ENCODE peak calls at places on chromosome 17, in nine cellular contexts. E is fibroblast of lung, Y is endodermal cell, Q is MM.1S, M is neural progenitor cell, K is PC-3, O is endothelial cell of umbilical vein, U is mammary epithelial cell, L is HCT116. X is an unnamed sample. For H3K9me3, the result is how much of the 10 kb centered on the place peaks cover.

GRCh38 chr17:8060274-8060673 is 21.4 kb downstream of the ALOX15B start:
- DNase-seq in U (peak), M (peak), E (peak), Q (peak), L (peak), K (peak), O (peak), Y (peak), X (peak)

GRCh38 chr17:65278050-65278819 is 141.1 kb downstream of the RGS9 start:
- DNase-seq in Q (no peak), L (peak), E (peak), U (peak), O (peak), M (peak), K (peak), Y (peak), X (peak)

GRCh38 chr17:29004081-29004692 is 1.6 kb downstream of the SEZ6 start:
- DNase-seq in Y (peak), L (no peak), O (no peak), E (peak), K (no peak), Q (no peak), M (peak), U (peak), X (peak)

GRCh38 chr17:71764507-71764906 is 356.3 kb upstream of the SOX9 start:
- DNase-seq in Y (peak), K (peak), E (peak), O (no peak), U (no peak), M (peak), L (peak), Q (no peak), X (no peak)

GRCh38 chr17:20191066-20191465 is 181.9 kb downstream of the SPECC1 start:
- DNase-seq in K (peak), U (peak), Y (no peak), M (no peak), Q (no peak), E (peak), L (no peak), O (no peak), X (peak)

GRCh38 chr17:36089888-36090836 is at the start of gene CCL3:
- DNase-seq in Q (peak), Y (no peak), L (no peak), K (peak), M (no peak), E (no peak), O (no peak), U (peak), X (no peak)

GRCh38 chr17:43857141-43857540 is 10.2 kb downstream of the CD300LG start:
- DNase-seq in O (no peak), Y (no peak), L (no peak), E (no peak), M (no peak), Q (no peak), U (no peak), K (no peak), X (no peak)

GRCh38 chr17:59335685-59336084 is 4.2 kb downstream of the YPEL2 start:
- DNase-seq in U (no peak), K (no peak), E (no peak), O (no peak), M (no peak), Q (no peak), L (no peak), Y (peak), X (no peak)

GRCh38 chr17:63629627-63630026 is 7.4 kb downstream of the MAP3K3 start:
- DNase-seq in E (no peak), U (no peak), Y (no peak), Q (no peak), M (no peak), O (peak), K (no peak), L (no peak), X (no peak)

GRCh38 chr17:7634384-7634783 is 4.4 kb downstream of the SHBG start:
- DNase-seq in E (peak), U (no peak), K (peak), M (peak), O (peak), Y (peak), L (no peak), Q (no peak), X (no peak)

GRCh38 chr17:60372790-60373483 is 19.0 kb downstream of the USP32 start:
- DNase-seq in L (no peak), M (no peak), K (peak), Y (peak), Q (no peak), U (peak), E (peak), O (no peak), X (peak)

GRCh38 chr17:29760771-29761682 is 138.3 kb upstream of the CORO6 start:
- DNase-seq in U (peak), K (peak), Y (peak), O (peak), M (peak), Q (peak), L (no peak), E (peak), X (peak)

GRCh38 chr17:4142107-4142900 is 526 bp downstream of the ZZEF1 start:
- DNase-seq in K (no peak), E (peak), M (peak), O (peak), Q (peak), L (no peak), U (no peak), Y (peak), X (peak)

GRCh38 chr17:30290696-30291570 is 811 bp downstream of the BLMH start:
- DNase-seq in K (peak), Y (peak), E (peak), O (peak), Q (peak), L (no peak), U (peak), M (peak), X (no peak)

GRCh38 chr17:1904273-1905052 is 74.7 kb downstream of the RPA1 start:
- DNase-seq in U (no peak), Q (peak), K (no peak), O (no peak), M (no peak), L (no peak), E (no peak), Y (no peak), X (no peak)

GRCh38 chr17:74584307-74584706 is 7.8 kb downstream of the CD300LD start:
- DNase-seq in O (no peak), Y (no peak), L (no peak), M (no peak), U (no peak), E (no peak), K (no peak), Q (no peak), X (no peak)

GRCh38 chr17:40062347-40063033 is at the start of gene THRA:
- DNase-seq in Y (peak), E (no peak), U (no peak), L (no peak), O (no peak), M (peak), K (peak), Q (peak), X (no peak)

GRCh38 chr17:10398352-10398751 is 23.4 kb downstream of the MYH8 start:
- DNase-seq in M (peak), Y (peak), L (no peak), U (no peak), Q (no peak), K (no peak), O (no peak), E (no peak), X (no peak)

GRCh38 chr17:42531455-42532354 is 4.3 kb upstream of the NAGLU start:
- DNase-seq in E (peak), O (peak), M (peak), Q (peak), U (peak), L (no peak), K (peak), Y (peak), X (no peak)

GRCh38 chr17:55158439-55158838 is 106.3 kb upstream of the HLF start:
- DNase-seq in Y (no peak), U (peak), O (peak), K (peak), E (peak), L (no peak), Q (no peak), M (no peak), X (peak)

GRCh38 chr17:12620200-12620720 is 45.4 kb upstream of the MYOCD start:
- DNase-seq in K (no peak), U (no peak), Y (no peak), O (no peak), Q (peak), M (peak), E (peak), L (no peak), X (peak)

GRCh38 chr17:81317992-81318391 is 22.9 kb upstream of the SLC38A10 start:
- DNase-seq in L (no peak), Q (no peak), M (no peak), O (no peak), K (no peak), Y (peak), U (no peak), E (no peak), X (no peak)

GRCh38 chr17:66952031-66952524 is 12.4 kb upstream of the CACNG4 start:
- DNase-seq in Y (peak), L (peak), O (peak), Q (no peak), E (peak), U (peak), K (peak), M (peak), X (peak)

GRCh38 chr17:17819561-17819995 is 17.2 kb downstream of the SREBF1 start:
- DNase-seq in Q (no peak), E (peak), M (no peak), K (peak), U (peak), Y (peak), L (no peak), O (peak), X (peak)

GRCh38 chr17:81536299-81537290 is 8.4 kb downstream of the FSCN2 start:
- DNase-seq in O (no peak), Q (no peak), E (peak), L (no peak), U (no peak), Y (no peak), K (no peak), M (peak), X (no peak)

GRCh38 chr17:59840908-59841666 is 51.7 kb downstream of the TUBD1 start:
- DNase-seq in E (peak), U (peak), K (peak), O (peak), L (no peak), Q (no peak), Y (no peak), M (no peak), X (no peak)

GRCh38 chr17:28384281-28385036 is 13.0 kb downstream of the SARM1 start:
- DNase-seq in U (no peak), E (no peak), K (peak), L (no peak), M (peak), O (peak), Y (peak), Q (peak), X (no peak)

GRCh38 chr17:3659541-3660111 is 8.8 kb downstream of the TAX1BP3 start:
- DNase-seq in E (peak), L (no peak), U (peak), K (peak), M (no peak), Q (peak), O (no peak), Y (peak), X (peak)

GRCh38 chr17:49016775-49017463 is 19.7 kb downstream of the IGF2BP1 start:
- DNase-seq in M (no peak), O (peak), Y (peak), E (peak), U (peak), K (peak), Q (no peak), L (peak), X (peak)

GRCh38 chr17:8821446-8822105 is 22.4 kb upstream of the MFSD6L start:
- DNase-seq in E (no peak), M (no peak), U (no peak), O (no peak), L (no peak), Y (peak), Q (no peak), K (no peak), X (no peak)

GRCh38 chr17:78779848-78780247 is 2.2 kb downstream of the CYTH1 start:
- DNase-seq in O (no peak), L (no peak), U (peak), Y (peak), E (no peak), M (peak), Q (peak), K (no peak), X (no peak)

GRCh38 chr17:62964506-62964905 is 1.5 kb upstream of the TANC2 start:
- DNase-seq in E (no peak), M (no peak), K (no peak), O (no peak), Y (no peak), U (no peak), Q (no peak), L (no peak), X (no peak)

GRCh38 chr17:75878174-75878998 is at the start of gene TRIM47:
- DNase-seq in L (no peak), K (peak), U (peak), Y (peak), E (peak), M (peak), O (peak), Q (peak), X (peak)

GRCh38 chr17:57326348-57326747 is 70.0 kb downstream of the MSI2 start:
- DNase-seq in U (no peak), Q (no peak), E (no peak), Y (no peak), L (no peak), M (no peak), K (no peak), O (no peak), X (no peak)

GRCh38 chr17:57776366-57776765 is 31.3 kb upstream of the CCDC182 start:
- DNase-seq in O (no peak), K (no peak), Q (no peak), Y (peak), M (no peak), E (no peak), U (no peak), L (no peak), X (no peak)

DNA sequence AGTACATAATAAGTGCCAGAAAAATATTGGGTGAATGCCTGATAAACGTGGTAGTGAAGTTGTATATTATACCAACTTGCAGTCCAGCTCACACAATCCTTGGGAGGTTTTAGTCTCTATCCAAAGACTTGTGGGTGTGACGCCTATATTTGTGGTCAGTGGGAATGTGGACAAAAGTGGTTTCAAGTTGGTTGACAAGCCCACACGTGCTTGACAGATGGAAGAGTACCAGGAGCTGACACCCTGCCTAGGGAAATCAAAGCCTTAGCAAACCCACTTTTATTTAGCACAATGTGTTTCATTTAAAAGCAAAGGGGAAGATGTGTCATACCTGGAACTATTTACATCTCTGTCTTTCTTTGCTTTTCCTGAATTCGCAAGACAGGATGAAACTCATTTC is 79.0 kb downstream of the CA10 start:
- DNase-seq in Y (no peak), E (no peak), U (peak), L (no peak), O (no peak), Q (no peak), K (no peak), M (no peak), X (no peak)
- TF ChIP-seq CTCF in Y (no peak), E (no peak), U (no peak), L (no peak), O (no peak), Q (no peak), K (no peak), M (no peak), X (no peak)

GRCh38 chr17:77439382-77440013 is 298.7 kb downstream of the SEC14L1 start:
- DNase-seq in Q (no peak), Y (no peak), E (no peak), M (no peak), O (no peak), U (no peak), L (no peak), K (no peak), X (no peak)
- H3K9ac ChIP-seq in Q (no peak), Y (no peak), E (no peak), M (no peak), O (no peak), U (no peak), L (no peak), K (no peak), X (no peak)

GRCh38 chr17:77356109-77356689 is 215.4 kb downstream of the SEC14L1 start:
- DNase-seq in O (no peak), M (no peak), E (no peak), Y (peak), K (peak), Q (no peak), U (peak), L (peak), X (no peak)

GRCh38 chr17:77354420-77354720 is 213.6 kb downstream of the SEC14L1 start:
- DNase-seq in M (no peak), O (no peak), Y (peak), L (no peak), Q (no peak), K (no peak), E (no peak), U (no peak), X (no peak)

GRCh38 chr17:77358801-77359716 is 218.3 kb downstream of the SEC14L1 start:
- DNase-seq in U (no peak), E (no peak), K (no peak), O (no peak), L (no peak), Q (no peak), Y (peak), M (no peak), X (no peak)

GRCh38 chr17:77354721-77355455 is 214.1 kb downstream of the SEC14L1 start:
- DNase-seq in K (peak), Q (no peak), M (no peak), U (peak), O (no peak), Y (no peak), E (peak), L (no peak), X (peak)

DNA sequence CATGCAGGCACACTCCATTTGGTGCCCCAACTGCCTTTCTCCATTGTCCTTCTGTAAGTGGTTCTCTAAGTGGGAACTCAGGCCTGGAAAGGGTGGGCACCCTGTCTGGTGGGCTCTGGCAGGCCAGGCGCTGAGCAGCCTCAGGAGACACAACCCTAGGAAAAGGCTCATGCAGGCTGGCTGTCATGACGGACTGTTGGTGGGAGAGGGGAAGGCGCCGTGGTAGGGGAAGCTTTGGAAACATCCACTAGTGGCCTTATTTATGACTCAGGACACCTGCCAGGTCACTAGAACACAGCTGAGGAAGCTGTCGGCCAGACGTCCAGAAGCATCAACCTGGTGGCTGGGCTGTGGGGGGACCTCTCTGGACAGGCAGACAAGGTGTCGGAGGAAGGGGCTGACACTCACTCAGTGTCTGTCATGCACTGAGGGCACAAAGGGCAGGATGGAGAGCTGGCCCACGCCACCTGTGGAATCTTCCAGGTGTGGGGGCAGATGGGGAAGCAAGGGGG is 216.0 kb downstream of the SEC14L1 start:
- DNase-seq in Q (no peak), L (no peak), Y (no peak), E (no peak), U (no peak), M (no peak), O (no peak), K (no peak), X (no peak)
- H3K9me3 ChIP-seq in Q (under half), L (under half), Y (under half), E (under half), U (under half), M (under half), O (under half), K (under half), X (under half)

GRCh38 chr17:82915010-82915696 is 75.3 kb upstream of the ZNF750 start:
- DNase-seq in Q (no peak), K (no peak), E (no peak), M (no peak), Y (no peak), O (no peak), U (no peak), L (no peak), X (no peak)

GRCh38 chr17:82912571-82913089 is 72.8 kb upstream of the ZNF750 start:
- DNase-seq in Y (no peak), L (no peak), K (no peak), Q (no peak), U (no peak), O (no peak), M (no peak), E (no peak), X (no peak)

GRCh38 chr17:82913304-82914043 is 73.7 kb upstream of the ZNF750 start:
- DNase-seq in O (peak), E (no peak), L (no peak), K (peak), Y (no peak), M (peak), U (no peak), Q (no peak), X (no peak)

GRCh38 chr17:82915697-82916027 is 75.8 kb upstream of the ZNF750 start:
- DNase-seq in Y (no peak), U (no peak), E (no peak), K (no peak), Q (no peak), M (no peak), O (no peak), L (no peak), X (no peak)

GRCh38 chr17:82914375-82914774 is 74.6 kb upstream of the ZNF750 start:
- DNase-seq in K (peak), O (no peak), Q (no peak), Y (no peak), L (no peak), M (no peak), E (no peak), U (no peak), X (no peak)
- TF ChIP-seq CTCF in K (peak), O (peak), Q (no peak), Y (no peak), L (no peak), M (no peak), E (peak), U (no peak), X (no peak)

DNA sequence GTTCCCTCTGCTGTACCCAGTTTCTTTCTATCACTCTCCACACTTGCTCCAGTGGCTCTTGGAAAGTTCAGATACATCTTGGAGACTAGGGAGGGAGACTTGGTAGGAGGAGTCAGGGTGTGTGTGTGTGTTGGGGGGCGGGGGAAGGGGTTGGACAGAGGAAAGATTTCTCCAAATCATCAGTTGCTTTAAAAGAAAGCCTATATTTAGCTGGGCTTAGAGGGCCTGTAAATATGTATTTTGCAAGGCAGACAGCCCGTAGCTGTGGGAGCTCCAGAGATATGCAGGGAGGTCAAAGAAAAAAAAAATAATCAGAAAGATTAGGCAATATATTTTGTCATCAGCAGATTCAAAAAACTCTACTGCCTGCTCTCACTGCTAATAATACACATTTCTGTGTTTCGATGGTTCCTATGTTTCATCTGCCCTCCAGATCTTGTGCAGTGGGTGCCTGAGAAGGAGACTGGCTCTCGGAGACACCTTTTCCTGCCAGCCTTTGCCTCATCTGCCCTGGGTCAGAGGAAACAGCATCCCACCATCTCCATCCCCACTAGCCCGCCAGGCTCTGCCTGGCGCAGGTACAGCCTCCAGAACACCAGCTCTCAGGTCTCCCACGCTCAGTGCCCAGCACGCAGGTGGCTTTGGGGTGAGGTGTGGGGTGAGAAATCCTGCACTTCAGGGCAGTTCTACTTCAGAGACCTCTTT is 4.8 kb upstream of the PPP1R9B start:
- DNase-seq in K (no peak), E (no peak), O (no peak), U (no peak), Q (peak), L (no peak), Y (peak), M (no peak), X (no peak)
- H3K9ac ChIP-seq in K (no peak), E (peak), O (no peak), U (no peak), Q (peak), L (peak), Y (no peak), M (no peak), X (no peak)